ENCODE peak calls at places on chromosomes 13 and 19, in four cellular contexts. One of them, this sample, is unnamed.

GRCh38 chr19:46428278-46429141 is at the start of gene PNMA8C:
- DNase-seq in IMR-90: peak; percentile 63
- DNase-seq in tibial nerve: no peak
- DNase-seq in testis: peak; percentile 89
- DNase-seq in this sample: peak; percentile 86

GRCh38 chr19:35717665-35718344 is at the start of gene KMT2B:
- DNase-seq in IMR-90: no peak
- DNase-seq in testis: no peak
- DNase-seq in tibial nerve: peak; percentile 70
- DNase-seq in this sample: no peak

GRCh38 chr13:21075303-21076264 is 14.2 kb upstream of the LATS2 start:
- DNase-seq in tibial nerve: peak; percentile 28
- DNase-seq in IMR-90: no peak
- DNase-seq in testis: peak; percentile 42
- DNase-seq in this sample: peak; percentile 38

GRCh38 chr13:107351305-107351704 is 783.4 kb upstream of the ARGLU1 start:
- DNase-seq in IMR-90: peak; percentile 62
- DNase-seq in tibial nerve: no peak
- DNase-seq in testis: peak; percentile 57
- DNase-seq in this sample: no peak

GRCh38 chr19:19406878-19407639 is 1.6 kb downstream of the GATAD2A start:
- DNase-seq in testis: peak; percentile 68
- DNase-seq in IMR-90: peak; percentile 45
- DNase-seq in tibial nerve: no peak
- DNase-seq in this sample: no peak

GRCh38 chr19:14473915-14474578 is 1.1 kb downstream of the PTGER1 start:
- DNase-seq in tibial nerve: no peak
- DNase-seq in testis: peak; percentile 59
- DNase-seq in IMR-90: no peak
- DNase-seq in this sample: no peak

GRCh38 chr13:99984463-99985242 is 3.1 kb downstream of the ZIC2 start:
- DNase-seq in testis: no peak
- DNase-seq in IMR-90: no peak
- DNase-seq in tibial nerve: no peak
- DNase-seq in this sample: no peak

GRCh38 chr19:33303791-33304759 is 1.7 kb upstream of the CEBPA start:
- DNase-seq in IMR-90: no peak
- DNase-seq in tibial nerve: no peak
- DNase-seq in testis: no peak
- DNase-seq in this sample: no peak

GRCh38 chr19:7307590-7308218 is 13.5 kb upstream of the INSR start:
- DNase-seq in testis: no peak
- DNase-seq in IMR-90: no peak
- DNase-seq in tibial nerve: no peak
- DNase-seq in this sample: no peak

DNA sequence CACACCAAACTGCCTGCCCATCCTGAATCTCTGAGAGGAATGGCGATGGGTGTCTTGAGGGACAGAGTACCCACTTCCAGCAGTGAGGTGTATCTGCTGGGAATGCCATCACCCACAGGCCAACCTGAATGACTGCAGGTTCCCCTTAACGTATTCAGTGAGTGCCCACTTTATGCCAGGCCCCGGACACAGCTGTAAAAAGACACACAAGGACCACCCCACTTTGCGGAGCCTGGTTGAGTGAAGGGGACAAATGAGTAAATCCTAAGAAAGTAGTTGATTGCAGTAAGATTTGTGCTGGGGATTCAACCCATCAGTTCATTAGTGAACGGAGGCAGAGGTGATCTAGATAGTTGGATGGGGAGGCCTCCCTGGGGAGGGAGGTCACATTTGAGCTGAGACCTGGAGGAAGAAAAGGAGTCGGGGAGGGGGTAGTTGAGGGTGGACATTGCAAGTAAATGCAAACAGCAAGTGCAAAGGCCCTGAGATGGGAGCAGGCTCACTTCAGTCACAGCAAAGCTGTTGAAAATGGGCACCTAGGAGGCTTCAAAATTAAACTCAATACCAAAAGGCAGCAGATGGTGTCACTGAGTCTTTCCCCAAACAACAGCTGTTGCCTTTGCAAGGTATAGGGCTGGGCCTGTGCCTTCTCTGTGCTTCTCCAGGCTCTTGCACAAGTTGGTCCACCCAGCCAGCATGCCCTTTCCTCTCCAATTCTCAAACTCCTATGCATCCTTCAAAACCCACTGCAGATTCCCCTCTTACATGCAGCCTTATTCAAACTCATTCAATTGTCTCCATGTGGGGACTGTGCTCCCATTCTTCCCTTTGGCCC is 4.3 kb downstream of the GDF15 start:
- DNase-seq in IMR-90: no peak
- DNase-seq in tibial nerve: no peak
- DNase-seq in testis: no peak
- DNase-seq in this sample: no peak
- TF ChIP-seq POLR2A in IMR-90: no peak
- TF ChIP-seq POLR2A in tibial nerve: no peak
- TF ChIP-seq POLR2A in testis: no peak
- TF ChIP-seq POLR2A in this sample: no peak

GRCh38 chr19:45047188-45047797 is 8.4 kb downstream of the CLASRP start:
- DNase-seq in IMR-90: no peak
- DNase-seq in testis: no peak
- DNase-seq in tibial nerve: no peak
- DNase-seq in this sample: no peak
- TF ChIP-seq CTCF in IMR-90: no peak
- TF ChIP-seq CTCF in testis: no peak
- TF ChIP-seq CTCF in tibial nerve: no peak
- TF ChIP-seq CTCF in this sample: no peak

GRCh38 chr13:46668906-46669525 is 116.0 kb downstream of the LRCH1 start:
- DNase-seq in IMR-90: no peak
- DNase-seq in testis: no peak
- DNase-seq in tibial nerve: no peak
- DNase-seq in this sample: no peak

GRCh38 chr13:46666727-46667456 is 113.9 kb downstream of the LRCH1 start:
- DNase-seq in tibial nerve: no peak
- DNase-seq in IMR-90: no peak
- DNase-seq in testis: no peak
- DNase-seq in this sample: no peak

GRCh38 chr13:46667687-46668281 is 114.8 kb downstream of the LRCH1 start:
- DNase-seq in testis: no peak
- DNase-seq in tibial nerve: no peak
- DNase-seq in IMR-90: no peak
- DNase-seq in this sample: no peak

GRCh38 chr13:46665630-46666482 is 112.9 kb downstream of the LRCH1 start:
- DNase-seq in testis: no peak
- DNase-seq in tibial nerve: no peak
- DNase-seq in IMR-90: no peak
- DNase-seq in this sample: no peak

DNA sequence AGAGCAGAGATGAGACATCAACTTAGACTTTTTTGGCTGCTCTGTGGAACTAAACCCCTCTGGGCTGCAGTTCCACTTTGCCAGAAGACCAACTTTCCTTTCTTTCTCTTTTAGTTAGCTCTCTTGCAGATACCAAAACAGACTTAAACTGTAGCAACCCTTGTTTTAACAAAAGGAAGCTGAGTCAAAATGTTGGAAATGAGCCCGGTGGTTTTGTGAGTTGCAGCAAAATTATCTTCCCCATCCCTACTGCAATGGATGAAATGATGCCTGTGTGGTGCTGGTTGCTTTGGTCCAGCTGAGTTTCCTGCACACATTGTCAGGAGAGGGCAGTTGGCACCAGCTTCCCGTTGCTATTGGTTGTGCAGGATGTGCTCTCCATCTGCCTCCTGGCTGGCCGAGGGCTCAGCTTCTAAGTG is 115.3 kb downstream of the LRCH1 start:
- DNase-seq in IMR-90: peak; percentile 95
- DNase-seq in tibial nerve: peak; percentile 66
- DNase-seq in testis: peak; percentile 34
- DNase-seq in this sample: no peak
- H3K4me1 ChIP-seq in IMR-90: peaks cover 10% of the 10 kb centered on the region
- H3K4me1 ChIP-seq in tibial nerve: peaks cover 44% of the 10 kb centered on the region
- H3K4me1 ChIP-seq in testis: peaks cover 19% of the 10 kb centered on the region
- H3K4me1 ChIP-seq in this sample: peaks cover 2% of the 10 kb centered on the region

DNA sequence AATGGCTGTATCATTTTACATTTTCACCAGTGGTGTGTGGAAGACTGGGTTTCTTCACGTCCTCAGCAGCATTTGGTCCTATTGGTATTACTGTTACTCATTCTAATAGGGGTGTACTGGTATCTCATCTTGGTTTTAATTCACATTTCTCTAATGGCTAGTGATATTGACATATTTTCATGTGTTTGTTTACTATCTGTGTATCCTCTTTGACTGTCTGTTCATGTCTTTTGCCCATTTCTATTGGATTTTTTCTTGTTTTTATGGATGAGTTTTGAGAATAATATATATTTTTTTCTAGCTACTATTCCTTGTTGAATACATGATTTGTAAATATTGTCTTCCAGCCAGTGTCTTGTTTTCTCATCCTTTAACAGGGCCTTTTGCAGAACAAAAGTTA is 13.8 kb downstream of the IFNL2 start:
- DNase-seq in tibial nerve: no peak
- DNase-seq in testis: no peak
- DNase-seq in IMR-90: no peak
- DNase-seq in this sample: no peak
- TF ChIP-seq POLR2A in tibial nerve: no peak
- TF ChIP-seq POLR2A in testis: no peak
- TF ChIP-seq POLR2A in IMR-90: no peak
- TF ChIP-seq POLR2A in this sample: no peak

GRCh38 chr13:74039667-74040066 is 94.5 kb downstream of the KLF12 start:
- DNase-seq in IMR-90: no peak
- DNase-seq in tibial nerve: no peak
- DNase-seq in testis: no peak
- DNase-seq in this sample: no peak

GRCh38 chr13:74036373-74036772 is 97.8 kb downstream of the KLF12 start:
- DNase-seq in IMR-90: no peak
- DNase-seq in tibial nerve: no peak
- DNase-seq in testis: no peak
- DNase-seq in this sample: no peak

GRCh38 chr13:74037762-74038161 is 96.4 kb downstream of the KLF12 start:
- DNase-seq in IMR-90: no peak
- DNase-seq in testis: no peak
- DNase-seq in tibial nerve: no peak
- DNase-seq in this sample: no peak

GRCh38 chr13:74039154-74039553 is 95.0 kb downstream of the KLF12 start:
- DNase-seq in tibial nerve: no peak
- DNase-seq in testis: no peak
- DNase-seq in IMR-90: no peak
- DNase-seq in this sample: no peak

DNA sequence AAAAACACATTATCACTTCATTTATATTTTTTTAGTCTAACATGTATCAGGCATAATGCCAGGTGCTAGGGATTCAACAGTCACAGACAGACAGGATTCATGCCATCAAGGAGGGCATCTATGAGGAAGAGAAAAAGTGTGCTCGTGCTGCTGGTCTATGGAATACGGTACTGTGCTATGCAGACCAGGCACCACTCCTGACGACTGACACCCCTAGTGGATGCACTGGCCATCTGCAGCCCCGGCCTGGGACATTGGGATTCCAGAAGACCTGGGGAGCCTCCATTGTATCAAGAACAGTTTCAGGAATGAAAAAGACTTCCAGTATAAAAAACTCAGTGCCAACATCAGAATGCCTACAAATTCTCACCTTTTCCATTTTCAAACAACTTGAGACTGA is 94.0 kb downstream of the KLF12 start:
- DNase-seq in IMR-90: peak; percentile 31
- DNase-seq in testis: peak; percentile 59
- DNase-seq in tibial nerve: no peak
- DNase-seq in this sample: peak; percentile 21
- TF ChIP-seq CTCF in IMR-90: peak; percentile 49
- TF ChIP-seq CTCF in testis: peak; percentile 11
- TF ChIP-seq CTCF in tibial nerve: peak; percentile 48
- TF ChIP-seq CTCF in this sample: peak; percentile 27

DNA sequence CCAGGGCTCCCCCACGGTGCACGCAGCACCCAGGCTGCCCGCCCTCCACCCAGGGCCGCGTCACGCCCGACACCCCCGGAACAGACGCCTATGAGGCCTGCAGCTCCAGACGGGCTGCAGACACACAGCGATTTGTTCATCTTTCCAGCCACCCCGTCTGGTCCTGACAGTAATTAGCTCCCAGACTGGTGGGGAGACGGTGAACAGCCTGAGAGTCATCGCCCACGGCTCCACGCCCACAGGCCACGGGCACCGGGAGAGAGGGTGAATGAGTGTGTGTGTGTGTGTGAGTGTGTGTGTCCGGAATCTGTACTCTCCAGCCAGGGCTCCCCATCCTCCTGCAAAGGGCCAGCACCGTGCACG is 18.1 kb downstream of the GADD45B start:
- DNase-seq in testis: no peak
- DNase-seq in tibial nerve: no peak
- DNase-seq in IMR-90: peak; percentile 65
- DNase-seq in this sample: no peak
- H3K4me1 ChIP-seq in testis: peaks cover 25% of the 10 kb centered on the region
- H3K4me1 ChIP-seq in tibial nerve: peaks cover 53% of the 10 kb centered on the region
- H3K4me1 ChIP-seq in IMR-90: peaks cover 22% of the 10 kb centered on the region
- H3K4me1 ChIP-seq in this sample: peaks cover 23% of the 10 kb centered on the region